ENCODE peak calls at places on chromosomes 16 and 17, in ten cellular contexts. U is dorsolateral prefrontal cortex, B is coronary artery, P is GM13977, F is astrocyte, S is BE2C, E is nephron progenitor cell, V is AG09319, M is endothelial cell, C is HFFc6. Y is an unnamed sample.

GRCh38 chr17:4317648-4318047 is 48.8 kb downstream of the UBE2G1 start:
- DNase-seq in M (no peak), B (no peak), S (no peak), V (no peak), F (no peak), P (no peak), C (no peak), U (no peak), E (no peak), Y (no peak)

GRCh38 chr17:45747907-45748306 is 36.2 kb upstream of the CRHR1 start:
- DNase-seq in P (no peak), M (no peak), C (no peak), B (no peak), V (no peak), U (peak; percentile 68), F (no peak), S (no peak), E (no peak), Y (no peak)

GRCh38 chr16:23679274-23679985 is 741 bp downstream of the PLK1 start:
- DNase-seq in S (peak; percentile 60), P (peak; percentile 44), V (no peak), U (no peak), M (no peak), C (no peak), E (peak; percentile 39), B (no peak), F (peak; percentile 53), Y (peak; percentile 25)

GRCh38 chr17:20043034-20043433 is 33.9 kb downstream of the SPECC1 start:
- DNase-seq in S (no peak), C (no peak), M (no peak), V (no peak), F (no peak), E (no peak), B (no peak), U (no peak), P (no peak), Y (no peak)

GRCh38 chr16:19396555-19397011 is 21.1 kb upstream of the TMC5 start:
- DNase-seq in C (no peak), E (no peak), V (no peak), M (no peak), F (no peak), B (no peak), U (no peak), S (no peak), P (no peak), Y (no peak)

GRCh38 chr16:13873835-13874438 is 46.0 kb upstream of the ERCC4 start:
- DNase-seq in E (peak; percentile 48), C (no peak), P (no peak), U (no peak), M (peak; percentile 44), F (no peak), B (no peak), V (no peak), S (peak; percentile 19), Y (peak; percentile 60)

GRCh38 chr17:18138065-18138749 is 29.7 kb downstream of the MYO15A start:
- DNase-seq in F (no peak), B (no peak), P (no peak), U (no peak), M (no peak), S (no peak), V (no peak), E (no peak), C (no peak), Y (no peak)

GRCh38 chr16:68298907-68299515 is 11.7 kb downstream of the SLC7A6OS start:
- DNase-seq in F (peak; percentile 69), B (no peak), C (peak; percentile 80), U (peak; percentile 68), P (no peak), V (peak; percentile 46), S (no peak), M (no peak), E (no peak), Y (no peak)

GRCh38 chr16:8426569-8426968 is 163.7 kb downstream of the TMEM114 start:
- DNase-seq in C (no peak), M (no peak), E (no peak), V (no peak), U (no peak), F (no peak), S (no peak), B (no peak), P (no peak), Y (no peak)

GRCh38 chr17:28086519-28086918 is 44.0 kb downstream of the NLK start:
- DNase-seq in S (no peak), M (no peak), B (no peak), C (peak; percentile 46), U (no peak), F (peak; percentile 14), V (no peak), E (no peak), P (no peak), Y (no peak)

GRCh38 chr16:16014329-16015224 is 65.2 kb downstream of the ABCC1 start:
- DNase-seq in V (no peak), S (peak; percentile 76), P (no peak), B (peak; percentile 96), F (peak; percentile 34), C (no peak), E (no peak), M (no peak), U (no peak), Y (peak; percentile 28)

GRCh38 chr17:39553326-39553945 is 54.3 kb downstream of the NEUROD2 start:
- DNase-seq in M (no peak), P (no peak), U (peak; percentile 51), V (no peak), S (no peak), B (no peak), F (peak; percentile 57), E (no peak), C (peak; percentile 58), Y (no peak)

GRCh38 chr17:46822388-46822921 is 4.0 kb upstream of the WNT3 start:
- DNase-seq in B (no peak), P (peak; percentile 58), C (no peak), E (no peak), F (no peak), S (no peak), V (no peak), M (no peak), U (no peak), Y (peak; percentile 43)

GRCh38 chr16:15950167-15950854 is 895 bp downstream of the ABCC1 start:
- DNase-seq in V (no peak), E (peak; percentile 21), F (peak; percentile 52), S (peak; percentile 46), M (peak; percentile 10), C (peak; percentile 33), B (no peak), P (peak; percentile 73), U (no peak), Y (peak; percentile 24)

GRCh38 chr17:27207073-27207511 is 86.8 kb upstream of the WSB1 start:
- DNase-seq in M (no peak), P (no peak), S (no peak), C (peak; percentile 68), F (peak; percentile 54), B (no peak), E (no peak), U (no peak), V (peak; percentile 20), Y (no peak)

GRCh38 chr16:51596247-51596646 is 445.2 kb upstream of the SALL1 start:
- DNase-seq in F (no peak), U (no peak), V (no peak), B (no peak), E (no peak), M (no peak), C (no peak), P (no peak), S (no peak), Y (no peak)

GRCh38 chr17:38352245-38353083 is 820 bp downstream of the SOCS7 start:
- DNase-seq in U (no peak), F (peak; percentile 15), C (no peak), V (no peak), P (no peak), B (no peak), E (peak; percentile 54), S (peak; percentile 50), M (peak; percentile 45), Y (peak; percentile 66)

DNA sequence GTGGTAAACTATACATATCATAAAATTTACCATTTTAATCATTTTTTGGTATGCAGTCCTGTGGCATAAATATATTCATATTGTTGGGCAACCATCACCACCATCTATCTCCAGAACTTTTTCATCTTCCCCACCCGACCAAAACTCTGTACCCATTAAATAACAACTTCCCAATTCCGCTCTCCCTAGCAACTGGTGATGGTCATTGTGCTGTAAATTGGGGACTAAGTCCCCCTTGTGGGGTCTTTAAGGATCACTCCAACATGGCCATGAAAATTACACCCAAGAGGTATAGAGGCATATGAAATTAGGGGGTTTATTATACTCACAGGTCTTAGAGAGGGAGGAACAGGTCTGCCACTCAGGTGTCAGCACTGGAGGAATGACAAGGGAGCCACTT is 57.4 kb upstream of the NKD1 start:
- DNase-seq in M (no peak), C (no peak), V (no peak), U (no peak), E (no peak), F (no peak), B (no peak), S (no peak), P (no peak), Y (no peak)
- TF ChIP-seq CTCF in M (no peak), C (no peak), V (no peak), U (no peak), E (no peak), F (no peak), B (no peak), S (no peak), P (no peak), Y (no peak)

GRCh38 chr16:84746875-84747274 is 47.1 kb downstream of the USP10 start:
- DNase-seq in B (no peak), M (no peak), E (no peak), P (no peak), U (no peak), C (no peak), V (no peak), S (no peak), F (no peak), Y (no peak)
- TF ChIP-seq CTCF in B (no peak), M (peak; percentile 41), E (peak; percentile 33), P (peak; percentile 10), U (no peak), C (peak; percentile 67), V (peak; percentile 22), S (peak; percentile 54), F (peak; percentile 27), Y (peak; percentile 55)

GRCh38 chr17:32769846-32770245 is 107.1 kb downstream of the MYO1D start:
- DNase-seq in P (no peak), E (no peak), B (no peak), S (no peak), M (no peak), U (no peak), V (no peak), F (no peak), C (no peak), Y (no peak)
- TF ChIP-seq CTCF in P (peak; percentile 25), E (peak; percentile 8), B (no peak), S (no peak), M (no peak), U (no peak), V (no peak), F (no peak), C (peak; percentile 14), Y (no peak)

DNA sequence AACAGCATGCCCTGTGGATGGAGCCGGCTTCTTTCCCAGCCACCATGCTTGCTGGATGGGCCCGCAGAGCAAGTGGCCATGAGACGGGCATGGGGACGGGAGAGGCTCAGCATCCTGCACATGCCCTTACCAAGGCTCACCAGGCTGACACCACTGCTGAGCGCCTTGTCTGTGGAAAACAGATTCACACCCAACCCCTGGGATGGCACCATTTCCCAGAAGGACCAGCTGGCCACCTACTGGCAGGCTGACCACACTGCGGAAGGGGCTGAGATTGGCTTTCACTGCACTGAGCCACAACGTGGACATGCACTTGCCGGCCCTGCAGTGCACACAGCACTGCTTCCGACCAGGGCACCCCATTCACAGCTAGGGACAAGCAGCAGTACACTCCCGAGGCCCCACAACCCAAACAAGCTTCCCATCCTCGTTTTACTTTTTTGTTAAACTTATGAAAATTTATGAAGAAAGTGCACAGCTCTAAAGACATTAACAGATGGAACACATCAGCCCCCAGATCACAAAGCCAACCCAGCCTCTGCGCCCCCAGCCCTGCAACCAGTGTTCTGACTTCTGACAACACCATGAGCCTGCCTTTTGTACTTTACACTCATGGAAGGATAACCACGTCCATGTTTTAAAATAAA is 13.9 kb upstream of the KRTAP17-1 start:
- DNase-seq in U (no peak), E (peak; percentile 61), B (no peak), F (peak; percentile 23), C (peak; percentile 63), V (peak; percentile 8), M (peak; percentile 77), P (no peak), S (peak; percentile 63), Y (peak; percentile 79)
- TF ChIP-seq CTCF in U (peak; percentile 51), E (peak; percentile 72), B (peak; percentile 26), F (peak; percentile 75), C (peak; percentile 92), V (peak; percentile 88), M (peak; percentile 80), P (peak; percentile 64), S (peak; percentile 75), Y (peak; percentile 82)

Y was measured in glutamatergic neuron.